ENCODE peak calls at places on chromosome 18, in four cellular contexts. Z, N, R and M are unnamed samples.

GRCh38 chr18:49055787-49056186 is 105.0 kb upstream of the SMAD7 start:
- DNase-seq in N (peak), R (no peak), Z (no peak), M (peak)

GRCh38 chr18:79483971-79484491 is 88.3 kb downstream of the NFATC1 start:
- DNase-seq in N (no peak), Z (no peak), R (no peak), M (no peak)

GRCh38 chr18:57898506-57899124 is 95.5 kb upstream of the ATP8B1 start:
- DNase-seq in Z (no peak), N (peak), R (no peak), M (peak)

GRCh38 chr18:36127866-36128845 is 984 bp downstream of the SLC39A6 start:
- DNase-seq in R (peak), Z (no peak), N (peak), M (peak)

GRCh38 chr18:28086530-28087172 is 90.3 kb downstream of the CDH2 start:
- DNase-seq in R (peak), Z (no peak), N (peak), M (peak)

GRCh38 chr18:62802523-62802922 is 87.2 kb downstream of the PHLPP1 start:
- DNase-seq in N (no peak), Z (no peak), R (no peak), M (peak)

GRCh38 chr18:45050712-45051639 is 370.3 kb downstream of the SETBP1 start:
- DNase-seq in R (no peak), Z (no peak), N (peak), M (peak)

GRCh38 chr18:30705943-30706342 is 336.6 kb downstream of the DSC3 start:
- DNase-seq in Z (no peak), N (no peak), R (no peak), M (no peak)

GRCh38 chr18:44637210-44638051 is 43.3 kb upstream of the SETBP1 start:
- DNase-seq in R (no peak), N (peak), Z (no peak), M (peak)

GRCh38 chr18:32441536-32441935 is 29.1 kb downstream of the GAREM1 start:
- DNase-seq in N (no peak), R (no peak), Z (no peak), M (peak)

GRCh38 chr18:48942554-48943261 is 8.1 kb downstream of the SMAD7 start:
- DNase-seq in R (no peak), N (peak), Z (no peak), M (peak)

GRCh38 chr18:75199327-75199726 is 9.6 kb downstream of the PTGR3 start:
- DNase-seq in N (peak), Z (no peak), R (no peak), M (no peak)

GRCh38 chr18:52716926-52717325 is 376.9 kb downstream of the DCC start:
- DNase-seq in N (no peak), R (peak), Z (no peak), M (no peak)

GRCh38 chr18:35968278-35968880 is 4.1 kb upstream of the RMP24 start:
- DNase-seq in Z (no peak), N (no peak), R (no peak), M (no peak)

GRCh38 chr18:61893304-61893970 is 630 bp upstream of the RNF152 start:
- DNase-seq in Z (peak), N (peak), R (no peak), M (peak)

GRCh38 chr18:59075923-59076322 is 63.8 kb upstream of the SEC11C start:
- DNase-seq in Z (no peak), N (no peak), R (no peak), M (no peak)

GRCh38 chr18:21740724-21741510 is at the start of gene MIB1:
- DNase-seq in N (peak), R (no peak), Z (peak), M (peak)

GRCh38 chr18:22314001-22314400 is 103.7 kb downstream of the CTAGE1 start:
- DNase-seq in N (peak), Z (no peak), R (no peak), M (peak)

GRCh38 chr18:80154293-80154692 is 45.2 kb downstream of the ADNP2 start:
- DNase-seq in R (no peak), N (peak), Z (no peak), M (peak)